ENCODE peak calls at places on chromosomes 13 and 19, in four cellular contexts. D, X, E and H are unnamed samples.

GRCh38 chr13:28805193-28805819 is 14.8 kb upstream of the MTUS2 start:
- DNase-seq in D (no peak), X (no peak), E (no peak), H (peak; percentile 13)

GRCh38 chr19:10517760-10518443 is 655 bp upstream of the S1PR5 start:
- DNase-seq in E (peak; percentile 46), X (peak; percentile 87), D (no peak), H (peak; percentile 18)

GRCh38 chr19:6045108-6045507 is 65.2 kb downstream of the RFX2 start:
- DNase-seq in E (no peak), X (no peak), D (no peak), H (no peak)

GRCh38 chr19:3725640-3726310 is 17.6 kb downstream of the TJP3 start:
- DNase-seq in X (no peak), D (no peak), E (no peak), H (no peak)

GRCh38 chr13:70353096-70353495 is 244.8 kb upstream of the KLHL1 start:
- DNase-seq in X (no peak), E (no peak), D (no peak), H (no peak)

GRCh38 chr13:73040968-73041580 is 17.7 kb upstream of the KLF5 start:
- DNase-seq in D (no peak), E (peak; percentile 86), X (no peak), H (no peak)

GRCh38 chr13:22757530-22758120 is 423.2 kb upstream of the SGCG start:
- DNase-seq in D (no peak), X (no peak), E (peak; percentile 23), H (peak; percentile 26)

GRCh38 chr19:19652482-19653295 is 9.2 kb upstream of the GMIP start:
- DNase-seq in E (no peak), D (no peak), X (no peak), H (no peak)

GRCh38 chr13:110529522-110530311 is 31.8 kb downstream of the RAB20 start:
- DNase-seq in E (no peak), D (no peak), X (no peak), H (no peak)

GRCh38 chr19:37551123-37551993 is 43.2 kb downstream of the ZNF571 start:
- DNase-seq in D (no peak), E (peak; percentile 58), X (peak; percentile 14), H (peak; percentile 81)

GRCh38 chr13:94065741-94066140 is 413.7 kb downstream of the DCT start:
- DNase-seq in E (no peak), D (no peak), X (no peak), H (peak; percentile 5)

GRCh38 chr13:84917252-84917878 is 881.9 kb downstream of the SLITRK6 start:
- DNase-seq in D (no peak), X (no peak), E (peak; percentile 3), H (peak; percentile 54)

GRCh38 chr13:113792821-113793717 is 34.0 kb downstream of the TMEM255B start:
- DNase-seq in X (no peak), E (no peak), D (no peak), H (no peak)

GRCh38 chr13:61029064-61029463 is 386.6 kb downstream of the PCDH20 start:
- DNase-seq in E (no peak), X (no peak), D (no peak), H (no peak)

GRCh38 chr19:48554385-48555091 is 2.6 kb downstream of the SULT2B1 start:
- DNase-seq in E (peak; percentile 56), D (no peak), X (peak; percentile 77), H (no peak)

GRCh38 chr19:32874605-32875004 is 5.0 kb upstream of the SLC7A9 start:
- DNase-seq in D (no peak), E (no peak), X (no peak), H (no peak)

GRCh38 chr13:107271226-107271625 is 703.3 kb upstream of the ARGLU1 start:
- DNase-seq in X (peak; percentile 1), E (peak; percentile 43), D (no peak), H (peak; percentile 72)

GRCh38 chr19:1904385-1905070 is 671 bp upstream of the ADAT3 start:
- DNase-seq in X (no peak), E (no peak), D (no peak), H (no peak)

GRCh38 chr19:45092747-45093678 is at the start of gene PPP1R37:
- DNase-seq in X (peak; percentile 96), E (peak; percentile 98), D (peak; percentile 79), H (peak; percentile 99)

GRCh38 chr19:33157906-33158305 is 26.0 kb downstream of the WDR88 start:
- DNase-seq in D (no peak), X (no peak), E (no peak), H (no peak)

GRCh38 chr13:45385320-45385719 is 32.9 kb downstream of the SLC25A30 start:
- DNase-seq in X (no peak), E (no peak), D (no peak), H (no peak)

GRCh38 chr19:49639401-49640112 is 386 bp downstream of the RRAS start:
- DNase-seq in D (no peak), X (no peak), E (no peak), H (no peak)